ENCODE peak calls at places on chromosomes 11 and 22, in nine cellular contexts. A is stomach, L is H1, X is prostate gland, P is Peyer's patch, I is upper lobe of left lung, B is IMR-90, N is HCT116, D is heart left ventricle. F is an unnamed sample. For H3K4me1, the result is how much of the 10 kb centered on the place peaks cover.

GRCh38 chr11:87141980-87142514 is 104.3 kb downstream of the TMEM135 start:
- DNase-seq in A (no peak), L (no peak), X (no peak), P (no peak), I (no peak), B (no peak), N (no peak), D (no peak), F (no peak)

GRCh38 chr11:68282141-68282860 is 10.5 kb upstream of the C11orf24 start:
- DNase-seq in A (no peak), L (no peak), X (no peak), P (peak), I (no peak), B (no peak), N (no peak), D (no peak), F (no peak)

GRCh38 chr22:19687561-19688300 is 26.6 kb upstream of the SEPTIN5 start:
- DNase-seq in A (no peak), L (no peak), X (no peak), P (no peak), I (peak), B (no peak), N (no peak), D (no peak), F (no peak)

GRCh38 chr11:93587858-93588581 is 44.8 kb upstream of the SMCO4 start:
- DNase-seq in A (no peak), L (no peak), X (no peak), P (no peak), I (no peak), B (no peak), N (no peak), D (no peak), F (no peak)

GRCh38 chr11:76860539-76861475 is at the start of gene ACER3:
- DNase-seq in A (peak), L (peak), X (peak), P (peak), I (peak), B (peak), N (peak), D (peak), F (peak)

GRCh38 chr11:13923716-13924650 is 38.5 kb upstream of the SPON1 start:
- DNase-seq in A (no peak), L (no peak), X (no peak), P (peak), I (no peak), B (no peak), N (peak), D (no peak), F (no peak)

GRCh38 chr11:20555783-20556182 is 43.6 kb upstream of the SLC6A5 start:
- DNase-seq in A (no peak), L (no peak), X (no peak), P (no peak), I (no peak), B (no peak), N (no peak), D (no peak), F (no peak)

GRCh38 chr11:88016392-88017020 is 158.7 kb downstream of the RAB38 start:
- DNase-seq in A (peak), L (peak), X (peak), P (peak), I (no peak), B (peak), N (peak), D (peak), F (peak)

GRCh38 chr22:48173061-48173849 is 1410.8 kb downstream of the TBC1D22A start:
- DNase-seq in A (peak), L (no peak), X (peak), P (no peak), I (no peak), B (no peak), N (no peak), D (no peak), F (no peak)

GRCh38 chr11:28702450-28702790 is 594.2 kb downstream of the METTL15 start:
- DNase-seq in A (no peak), L (no peak), X (no peak), P (no peak), I (no peak), B (no peak), N (peak), D (no peak), F (no peak)

GRCh38 chr11:119320593-119321524 is 3.9 kb upstream of the MCAM start:
- DNase-seq in A (peak), L (peak), X (no peak), P (peak), I (peak), B (peak), N (no peak), D (peak), F (peak)

GRCh38 chr11:64150481-64151239 is 15.3 kb downstream of the MACROD1 start:
- DNase-seq in A (peak), L (no peak), X (no peak), P (no peak), I (peak), B (no peak), N (no peak), D (peak), F (peak)

GRCh38 chr11:69465236-69466000 is 16.0 kb upstream of the LINC01488 start:
- DNase-seq in A (no peak), L (no peak), X (no peak), P (no peak), I (no peak), B (no peak), N (no peak), D (no peak), F (no peak)

GRCh38 chr11:29063630-29064361 is 953.0 kb downstream of the KCNA4 start:
- DNase-seq in A (no peak), L (no peak), X (no peak), P (no peak), I (no peak), B (peak), N (no peak), D (no peak), F (no peak)

GRCh38 chr11:5679811-5680210 is 5.1 kb downstream of the TRIM5 start:
- DNase-seq in A (no peak), L (no peak), X (no peak), P (no peak), I (no peak), B (no peak), N (no peak), D (no peak), F (no peak)

GRCh38 chr22:47593911-47594311 is 831.5 kb downstream of the TBC1D22A start:
- DNase-seq in A (peak), L (no peak), X (no peak), P (no peak), I (no peak), B (no peak), N (no peak), D (no peak), F (no peak)

GRCh38 chr11:3835100-3835485 is 5.7 kb downstream of the RHOG start:
- DNase-seq in A (no peak), L (no peak), X (no peak), P (no peak), I (no peak), B (peak), N (no peak), D (no peak), F (no peak)

DNA sequence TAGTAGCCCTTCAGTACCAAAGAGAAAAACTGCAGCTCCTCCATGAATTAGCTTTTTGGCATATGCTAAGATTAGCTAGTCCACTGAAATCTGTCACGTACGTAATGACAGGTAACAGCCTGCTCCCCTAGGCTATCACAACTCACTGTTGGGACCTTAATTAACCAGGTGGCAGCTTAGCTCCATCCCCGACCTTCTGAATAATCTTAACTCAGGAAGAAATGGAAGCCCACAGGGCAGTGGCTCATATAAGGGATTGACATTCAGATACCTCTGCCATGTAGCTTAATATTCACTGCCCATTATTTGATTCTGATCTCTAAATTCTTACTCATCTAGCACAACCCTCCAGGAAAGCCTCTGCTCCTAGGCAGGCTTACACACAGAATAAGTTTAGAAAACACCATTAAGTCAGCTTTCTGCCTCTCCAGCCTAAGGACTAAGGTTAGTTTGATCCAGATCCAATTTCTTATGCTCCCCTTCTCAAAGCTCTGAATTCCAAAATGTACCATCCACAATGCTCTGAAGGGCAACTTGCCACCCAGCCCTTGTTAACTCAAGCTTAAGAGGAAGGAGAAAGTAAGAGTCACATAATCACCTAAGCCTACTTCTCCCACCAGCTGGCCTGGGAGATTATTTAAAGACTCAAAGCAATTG is 5.0 kb downstream of the HSPA8 start:
- DNase-seq in A (no peak), L (no peak), X (no peak), P (no peak), I (no peak), B (no peak), N (no peak), D (no peak), F (no peak)
- TF ChIP-seq POLR2A in A (no peak), L (peak), X (no peak), P (no peak), I (no peak), B (no peak), N (no peak), D (no peak), F (no peak)

GRCh38 chr22:31497148-31497938 is 1.0 kb downstream of the SFI1 start:
- DNase-seq in A (no peak), L (no peak), X (no peak), P (no peak), I (no peak), B (no peak), N (no peak), D (no peak), F (no peak)

GRCh38 chr22:31492151-31492550 is 2.5 kb upstream of the EIF4ENIF1 start:
- DNase-seq in A (no peak), L (no peak), X (no peak), P (no peak), I (no peak), B (no peak), N (no peak), D (no peak), F (no peak)

GRCh38 chr22:31495343-31495742 is 993 bp upstream of the SFI1 start:
- DNase-seq in A (no peak), L (no peak), X (no peak), P (no peak), I (no peak), B (no peak), N (no peak), D (no peak), F (no peak)

GRCh38 chr22:31496735-31497146 is 405 bp downstream of the SFI1 start:
- DNase-seq in A (no peak), L (no peak), X (no peak), P (peak), I (no peak), B (no peak), N (no peak), D (peak), F (peak)

GRCh38 chr22:31496007-31496734 is at the start of gene SFI1:
- DNase-seq in A (peak), L (peak), X (peak), P (peak), I (peak), B (peak), N (peak), D (peak), F (peak)
- H3K4me1 ChIP-seq in A (under half), L (under half), X (under half), P (under half), I (under half), B (under half), N (under half), D (under half), F (under half)

DNA sequence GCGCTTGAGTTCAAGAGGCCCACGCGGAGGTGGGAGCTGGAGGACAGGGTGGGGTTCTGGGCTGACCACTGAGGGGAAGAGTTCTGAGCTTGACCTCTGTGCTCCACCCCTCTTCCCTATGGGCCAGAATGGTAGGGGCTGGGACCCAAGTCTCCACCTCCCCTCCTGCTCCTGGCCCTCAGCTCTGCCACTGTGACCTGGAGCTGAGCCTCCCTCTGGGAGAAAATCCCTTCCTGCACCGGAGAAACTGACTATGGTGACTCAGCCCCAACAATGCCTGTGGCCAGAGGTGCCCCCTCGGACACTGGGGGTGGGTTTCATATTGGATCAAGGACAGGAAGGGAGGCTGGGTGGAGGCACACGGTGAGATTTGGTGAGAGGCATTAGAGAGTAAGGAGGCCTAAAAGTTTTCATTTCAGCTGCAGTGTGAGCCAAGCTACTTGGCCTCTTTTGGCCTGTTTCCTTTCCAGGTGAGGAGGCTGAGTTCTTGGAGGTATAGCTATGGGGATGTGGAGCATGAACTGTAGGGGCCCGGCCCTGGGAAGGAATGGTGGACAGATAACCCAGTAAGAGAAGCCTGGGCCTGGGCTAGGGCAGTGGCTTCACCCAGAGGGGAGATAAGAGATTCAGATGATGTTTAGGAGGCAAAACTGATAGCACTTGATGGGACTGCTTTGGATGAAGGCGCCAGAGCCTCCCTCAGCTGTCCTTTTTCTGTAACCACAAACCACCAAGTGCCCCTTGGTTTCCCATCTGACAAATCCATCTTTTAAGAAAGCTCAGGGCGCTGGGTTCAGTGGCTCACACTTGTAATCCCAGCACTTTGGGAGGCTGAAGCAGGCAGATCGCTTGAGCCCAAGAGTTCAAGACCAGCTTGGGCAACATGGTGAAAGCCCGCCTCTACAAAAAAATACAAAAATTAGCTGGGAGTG is 23.2 kb downstream of the RELT start:
- DNase-seq in A (no peak), L (peak), X (no peak), P (no peak), I (no peak), B (peak), N (no peak), D (peak), F (no peak)
- TF ChIP-seq POLR2A in A (no peak), L (no peak), X (no peak), P (no peak), I (no peak), B (no peak), N (no peak), D (no peak), F (no peak)

GRCh38 chr22:45481661-45482060 is 21.0 kb upstream of the FBLN1 start:
- DNase-seq in A (no peak), L (no peak), X (no peak), P (no peak), I (no peak), B (no peak), N (no peak), D (no peak), F (no peak)
- H3K4me1 ChIP-seq in A (under half), L (under half), X (under half), P (under half), I (under half), B (under half), N (under half), D (under half), F (under half)

GRCh38 chr22:41237707-41238569 is 2.8 kb downstream of the CHADL start:
- DNase-seq in A (peak), L (peak), X (peak), P (peak), I (peak), B (peak), N (no peak), D (peak), F (peak)
- TF ChIP-seq POLR2A in A (no peak), L (peak), X (no peak), P (no peak), I (no peak), B (no peak), N (no peak), D (no peak), F (no peak)

GRCh38 chr11:33897761-33898403 is 6.0 kb upstream of the LMO2 start:
- DNase-seq in A (no peak), L (no peak), X (peak), P (no peak), I (no peak), B (no peak), N (no peak), D (no peak), F (no peak)

GRCh38 chr11:33894402-33894754 is 2.5 kb upstream of the LMO2 start:
- DNase-seq in A (no peak), L (no peak), X (no peak), P (no peak), I (no peak), B (no peak), N (no peak), D (no peak), F (no peak)

GRCh38 chr11:33892906-33893594 is 1.2 kb upstream of the LMO2 start:
- DNase-seq in A (no peak), L (no peak), X (no peak), P (no peak), I (peak), B (no peak), N (no peak), D (no peak), F (no peak)

GRCh38 chr11:33893711-33894401 is 2.0 kb upstream of the LMO2 start:
- DNase-seq in A (no peak), L (no peak), X (no peak), P (peak), I (no peak), B (no peak), N (no peak), D (no peak), F (peak)

GRCh38 chr11:33895752-33896137 is 3.9 kb upstream of the LMO2 start:
- DNase-seq in A (no peak), L (no peak), X (peak), P (no peak), I (no peak), B (no peak), N (no peak), D (no peak), F (no peak)
- H3K4me1 ChIP-seq in A (under half), L (under half), X (under half), P (under half), I (half or more), B (under half), N (under half), D (under half), F (under half)

DNA sequence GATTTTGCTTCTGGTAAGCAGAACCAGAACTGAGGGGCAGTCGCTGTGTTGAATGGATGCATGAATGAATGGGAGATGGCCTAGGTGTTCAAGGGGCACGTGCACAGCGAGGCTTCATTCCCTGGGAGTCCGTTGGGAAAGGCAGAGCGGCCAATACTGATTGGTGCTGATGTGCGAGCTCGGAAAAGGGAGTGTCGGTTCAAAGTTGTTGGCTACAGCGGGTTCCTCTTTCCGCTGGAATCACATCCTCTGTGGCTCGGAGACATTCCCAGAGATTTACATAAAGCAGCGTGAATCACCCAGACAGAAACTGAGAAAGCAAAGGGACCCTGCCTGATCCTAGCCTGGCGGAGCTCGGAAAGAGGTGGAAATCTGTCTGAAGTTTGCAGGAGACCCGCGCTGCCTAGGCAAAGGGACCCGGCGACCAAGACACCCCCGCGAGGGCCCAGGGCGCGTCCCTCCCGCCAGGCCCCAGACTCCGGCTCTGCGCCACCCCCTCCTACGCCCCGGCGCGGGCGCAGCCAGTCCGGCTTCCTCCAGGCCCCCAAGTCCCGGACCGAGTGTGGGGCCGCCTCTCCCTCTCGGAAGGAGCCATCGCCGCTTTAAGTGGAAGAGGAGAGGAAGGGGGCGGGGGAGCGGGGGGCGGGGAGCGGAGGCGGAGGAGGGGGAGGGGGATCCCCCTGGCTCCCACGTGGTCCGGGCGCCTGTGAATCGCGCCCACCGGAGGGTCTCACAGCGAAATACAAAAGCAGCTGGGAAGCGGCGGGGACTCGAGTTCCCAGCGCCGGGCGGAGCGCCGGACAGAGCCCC is at the start of gene FJX1:
- DNase-seq in A (no peak), L (peak), X (peak), P (no peak), I (peak), B (peak), N (no peak), D (peak), F (peak)
- TF ChIP-seq POLR2A in A (no peak), L (no peak), X (no peak), P (no peak), I (no peak), B (peak), N (peak), D (peak), F (no peak)

GRCh38 chr11:65791719-65792213 is 4.9 kb downstream of the OVOL1 start:
- DNase-seq in A (peak), L (no peak), X (peak), P (peak), I (peak), B (no peak), N (no peak), D (no peak), F (no peak)
- H3K4me1 ChIP-seq in A (half or more), L (under half), X (under half), P (under half), I (under half), B (under half), N (half or more), D (under half), F (under half)

GRCh38 chr22:42856179-42856864 is 751 bp downstream of the ARFGAP3 start:
- DNase-seq in A (peak), L (peak), X (peak), P (peak), I (peak), B (peak), N (no peak), D (peak), F (peak)
- TF ChIP-seq POLR2A in A (no peak), L (no peak), X (peak), P (no peak), I (no peak), B (no peak), N (no peak), D (no peak), F (peak)

F was measured in adrenal gland.